ENCODE peak calls at places on chromosomes 1 and 21, in ten cellular contexts. One of them, this sample, is unnamed.
A peak's percentile ranks its signal among the peaks of the same experiment; 100 is the strongest.

GRCh38 chr1:25462732-25463131 is 32.0 kb downstream of the MACO1 start:
- DNase-seq in HCT116: no peak
- DNase-seq in sciatic nerve: no peak
- DNase-seq in ELR: no peak
- DNase-seq in activated CD8-positive, alpha-beta memory T cell treated with anti-CD3 and anti-CD28 coated beads for 48 hours: no peak
- DNase-seq in dorsolateral prefrontal cortex: no peak
- DNase-seq in neuronal stem cell: no peak
- DNase-seq in prostate gland: no peak
- DNase-seq in activated T-helper 1 cell treated with Interleukin-2 at 50 U/mL for 16 hours: no peak
- DNase-seq in mucosa of gallbladder: no peak
- DNase-seq in this sample: no peak

GRCh38 chr1:227318852-227319607 is 738 bp upstream of the CDC42BPA start:
- DNase-seq in HCT116: no peak
- DNase-seq in sciatic nerve: peak; percentile 64
- DNase-seq in ELR: peak; percentile 64
- DNase-seq in activated CD8-positive, alpha-beta memory T cell treated with anti-CD3 and anti-CD28 coated beads for 48 hours: no peak
- DNase-seq in dorsolateral prefrontal cortex: peak; percentile 81
- DNase-seq in neuronal stem cell: peak; percentile 64
- DNase-seq in prostate gland: peak; percentile 63
- DNase-seq in activated T-helper 1 cell treated with Interleukin-2 at 50 U/mL for 16 hours: no peak
- DNase-seq in mucosa of gallbladder: peak; percentile 37
- DNase-seq in this sample: peak; percentile 33

GRCh38 chr1:234823191-234824176 is 213.5 kb upstream of the IRF2BP2 start:
- DNase-seq in HCT116: no peak
- DNase-seq in sciatic nerve: no peak
- DNase-seq in ELR: no peak
- DNase-seq in activated CD8-positive, alpha-beta memory T cell treated with anti-CD3 and anti-CD28 coated beads for 48 hours: no peak
- DNase-seq in dorsolateral prefrontal cortex: no peak
- DNase-seq in neuronal stem cell: no peak
- DNase-seq in prostate gland: no peak
- DNase-seq in activated T-helper 1 cell treated with Interleukin-2 at 50 U/mL for 16 hours: no peak
- DNase-seq in mucosa of gallbladder: no peak
- DNase-seq in this sample: no peak

GRCh38 chr1:26280333-26281042 is 602 bp downstream of the SH3BGRL3 start:
- DNase-seq in HCT116: no peak
- DNase-seq in sciatic nerve: no peak
- DNase-seq in ELR: peak; percentile 80
- DNase-seq in activated CD8-positive, alpha-beta memory T cell treated with anti-CD3 and anti-CD28 coated beads for 48 hours: no peak
- DNase-seq in dorsolateral prefrontal cortex: no peak
- DNase-seq in neuronal stem cell: no peak
- DNase-seq in prostate gland: peak; percentile 24
- DNase-seq in activated T-helper 1 cell treated with Interleukin-2 at 50 U/mL for 16 hours: no peak
- DNase-seq in mucosa of gallbladder: no peak
- DNase-seq in this sample: peak; percentile 74

GRCh38 chr21:44413566-44414290 is 41.6 kb upstream of the LRRC3 start:
- DNase-seq in HCT116: no peak
- DNase-seq in sciatic nerve: peak; percentile 45
- DNase-seq in ELR: no peak
- DNase-seq in activated CD8-positive, alpha-beta memory T cell treated with anti-CD3 and anti-CD28 coated beads for 48 hours: no peak
- DNase-seq in dorsolateral prefrontal cortex: no peak
- DNase-seq in neuronal stem cell: no peak
- DNase-seq in prostate gland: no peak
- DNase-seq in activated T-helper 1 cell treated with Interleukin-2 at 50 U/mL for 16 hours: no peak
- DNase-seq in mucosa of gallbladder: no peak
- DNase-seq in this sample: no peak

GRCh38 chr1:231395051-231395995 is 26.8 kb downstream of the EGLN1 start:
- DNase-seq in HCT116: peak; percentile 79
- DNase-seq in sciatic nerve: no peak
- DNase-seq in ELR: peak; percentile 96
- DNase-seq in activated CD8-positive, alpha-beta memory T cell treated with anti-CD3 and anti-CD28 coated beads for 48 hours: no peak
- DNase-seq in dorsolateral prefrontal cortex: no peak
- DNase-seq in neuronal stem cell: no peak
- DNase-seq in prostate gland: no peak
- DNase-seq in activated T-helper 1 cell treated with Interleukin-2 at 50 U/mL for 16 hours: no peak
- DNase-seq in mucosa of gallbladder: no peak
- DNase-seq in this sample: peak; percentile 84

GRCh38 chr1:42913426-42914091 is 45.1 kb downstream of the SLC2A1 start:
- DNase-seq in HCT116: peak; percentile 78
- DNase-seq in sciatic nerve: no peak
- DNase-seq in ELR: peak; percentile 84
- DNase-seq in activated CD8-positive, alpha-beta memory T cell treated with anti-CD3 and anti-CD28 coated beads for 48 hours: no peak
- DNase-seq in dorsolateral prefrontal cortex: no peak
- DNase-seq in neuronal stem cell: peak; percentile 53
- DNase-seq in prostate gland: peak; percentile 61
- DNase-seq in activated T-helper 1 cell treated with Interleukin-2 at 50 U/mL for 16 hours: no peak
- DNase-seq in mucosa of gallbladder: peak; percentile 78
- DNase-seq in this sample: peak; percentile 76

GRCh38 chr1:195981448-195982139 is 626.6 kb downstream of the KCNT2 start:
- DNase-seq in HCT116: no peak
- DNase-seq in sciatic nerve: no peak
- DNase-seq in ELR: peak; percentile 50
- DNase-seq in activated CD8-positive, alpha-beta memory T cell treated with anti-CD3 and anti-CD28 coated beads for 48 hours: no peak
- DNase-seq in dorsolateral prefrontal cortex: no peak
- DNase-seq in neuronal stem cell: no peak
- DNase-seq in prostate gland: no peak
- DNase-seq in activated T-helper 1 cell treated with Interleukin-2 at 50 U/mL for 16 hours: no peak
- DNase-seq in mucosa of gallbladder: no peak
- DNase-seq in this sample: no peak

GRCh38 chr21:43278359-43278758 is 109.6 kb downstream of the CRYAA start:
- DNase-seq in HCT116: no peak
- DNase-seq in sciatic nerve: no peak
- DNase-seq in ELR: no peak
- DNase-seq in activated CD8-positive, alpha-beta memory T cell treated with anti-CD3 and anti-CD28 coated beads for 48 hours: no peak
- DNase-seq in dorsolateral prefrontal cortex: no peak
- DNase-seq in neuronal stem cell: no peak
- DNase-seq in prostate gland: no peak
- DNase-seq in activated T-helper 1 cell treated with Interleukin-2 at 50 U/mL for 16 hours: no peak
- DNase-seq in mucosa of gallbladder: peak; percentile 34
- DNase-seq in this sample: no peak

GRCh38 chr1:162070094-162070748 is 730 bp downstream of the NOS1AP start:
- DNase-seq in HCT116: no peak
- DNase-seq in sciatic nerve: no peak
- DNase-seq in ELR: peak; percentile 14
- DNase-seq in activated CD8-positive, alpha-beta memory T cell treated with anti-CD3 and anti-CD28 coated beads for 48 hours: no peak
- DNase-seq in dorsolateral prefrontal cortex: no peak
- DNase-seq in neuronal stem cell: no peak
- DNase-seq in prostate gland: peak; percentile 40
- DNase-seq in activated T-helper 1 cell treated with Interleukin-2 at 50 U/mL for 16 hours: no peak
- DNase-seq in mucosa of gallbladder: peak; percentile 18
- DNase-seq in this sample: no peak

GRCh38 chr21:24594082-24594481 is 1013.2 kb downstream of the MRPL39 start:
- DNase-seq in HCT116: no peak
- DNase-seq in sciatic nerve: no peak
- DNase-seq in ELR: no peak
- DNase-seq in activated CD8-positive, alpha-beta memory T cell treated with anti-CD3 and anti-CD28 coated beads for 48 hours: no peak
- DNase-seq in dorsolateral prefrontal cortex: no peak
- DNase-seq in neuronal stem cell: no peak
- DNase-seq in prostate gland: no peak
- DNase-seq in activated T-helper 1 cell treated with Interleukin-2 at 50 U/mL for 16 hours: no peak
- DNase-seq in mucosa of gallbladder: no peak
- DNase-seq in this sample: no peak

GRCh38 chr1:211133393-211133840 is 531 bp downstream of the KCNH1 start:
- DNase-seq in HCT116: no peak
- DNase-seq in sciatic nerve: no peak
- DNase-seq in ELR: peak; percentile 32
- DNase-seq in activated CD8-positive, alpha-beta memory T cell treated with anti-CD3 and anti-CD28 coated beads for 48 hours: peak; percentile 8
- DNase-seq in dorsolateral prefrontal cortex: peak; percentile 47
- DNase-seq in neuronal stem cell: no peak
- DNase-seq in prostate gland: no peak
- DNase-seq in activated T-helper 1 cell treated with Interleukin-2 at 50 U/mL for 16 hours: no peak
- DNase-seq in mucosa of gallbladder: no peak
- DNase-seq in this sample: peak; percentile 56

GRCh38 chr1:45302505-45303331 is 24.0 kb upstream of the HPDL start:
- DNase-seq in HCT116: no peak
- DNase-seq in sciatic nerve: no peak
- DNase-seq in ELR: no peak
- DNase-seq in activated CD8-positive, alpha-beta memory T cell treated with anti-CD3 and anti-CD28 coated beads for 48 hours: no peak
- DNase-seq in dorsolateral prefrontal cortex: no peak
- DNase-seq in neuronal stem cell: no peak
- DNase-seq in prostate gland: no peak
- DNase-seq in activated T-helper 1 cell treated with Interleukin-2 at 50 U/mL for 16 hours: no peak
- DNase-seq in mucosa of gallbladder: no peak
- DNase-seq in this sample: no peak

GRCh38 chr1:160996195-160996594 is 24.8 kb downstream of the F11R start:
- DNase-seq in HCT116: peak; percentile 92
- DNase-seq in sciatic nerve: no peak
- DNase-seq in ELR: peak; percentile 94
- DNase-seq in activated CD8-positive, alpha-beta memory T cell treated with anti-CD3 and anti-CD28 coated beads for 48 hours: no peak
- DNase-seq in dorsolateral prefrontal cortex: no peak
- DNase-seq in neuronal stem cell: no peak
- DNase-seq in prostate gland: no peak
- DNase-seq in activated T-helper 1 cell treated with Interleukin-2 at 50 U/mL for 16 hours: no peak
- DNase-seq in mucosa of gallbladder: no peak
- DNase-seq in this sample: peak; percentile 67

GRCh38 chr1:89762801-89763648 is 57.8 kb upstream of the LRRC8D start:
- DNase-seq in HCT116: peak; percentile 28
- DNase-seq in sciatic nerve: peak; percentile 91
- DNase-seq in ELR: peak; percentile 87
- DNase-seq in activated CD8-positive, alpha-beta memory T cell treated with anti-CD3 and anti-CD28 coated beads for 48 hours: peak; percentile 71
- DNase-seq in dorsolateral prefrontal cortex: peak; percentile 86
- DNase-seq in neuronal stem cell: peak; percentile 86
- DNase-seq in prostate gland: peak; percentile 74
- DNase-seq in activated T-helper 1 cell treated with Interleukin-2 at 50 U/mL for 16 hours: peak; percentile 77
- DNase-seq in mucosa of gallbladder: peak; percentile 84
- DNase-seq in this sample: peak; percentile 64

GRCh38 chr1:213474054-213474453 is 423.0 kb downstream of the RPS6KC1 start:
- DNase-seq in HCT116: no peak
- DNase-seq in sciatic nerve: no peak
- DNase-seq in ELR: no peak
- DNase-seq in activated CD8-positive, alpha-beta memory T cell treated with anti-CD3 and anti-CD28 coated beads for 48 hours: no peak
- DNase-seq in dorsolateral prefrontal cortex: no peak
- DNase-seq in neuronal stem cell: no peak
- DNase-seq in prostate gland: no peak
- DNase-seq in activated T-helper 1 cell treated with Interleukin-2 at 50 U/mL for 16 hours: no peak
- DNase-seq in mucosa of gallbladder: no peak
- DNase-seq in this sample: no peak

GRCh38 chr1:158945061-158945460 is 13.7 kb downstream of the PYHIN1 start:
- DNase-seq in HCT116: no peak
- DNase-seq in sciatic nerve: no peak
- DNase-seq in ELR: peak; percentile 4
- DNase-seq in activated CD8-positive, alpha-beta memory T cell treated with anti-CD3 and anti-CD28 coated beads for 48 hours: no peak
- DNase-seq in dorsolateral prefrontal cortex: no peak
- DNase-seq in neuronal stem cell: no peak
- DNase-seq in prostate gland: no peak
- DNase-seq in activated T-helper 1 cell treated with Interleukin-2 at 50 U/mL for 16 hours: no peak
- DNase-seq in mucosa of gallbladder: no peak
- DNase-seq in this sample: no peak

GRCh38 chr21:27248791-27249190 is 281.9 kb upstream of the ADAMTS5 start:
- DNase-seq in HCT116: no peak
- DNase-seq in sciatic nerve: no peak
- DNase-seq in ELR: no peak
- DNase-seq in activated CD8-positive, alpha-beta memory T cell treated with anti-CD3 and anti-CD28 coated beads for 48 hours: no peak
- DNase-seq in dorsolateral prefrontal cortex: no peak
- DNase-seq in neuronal stem cell: no peak
- DNase-seq in prostate gland: no peak
- DNase-seq in activated T-helper 1 cell treated with Interleukin-2 at 50 U/mL for 16 hours: no peak
- DNase-seq in mucosa of gallbladder: no peak
- DNase-seq in this sample: peak; percentile 56

GRCh38 chr1:58815680-58816071 is 31.8 kb upstream of the JUN start:
- DNase-seq in HCT116: no peak
- DNase-seq in sciatic nerve: no peak
- DNase-seq in ELR: peak; percentile 50
- DNase-seq in activated CD8-positive, alpha-beta memory T cell treated with anti-CD3 and anti-CD28 coated beads for 48 hours: no peak
- DNase-seq in dorsolateral prefrontal cortex: no peak
- DNase-seq in neuronal stem cell: no peak
- DNase-seq in prostate gland: peak; percentile 30
- DNase-seq in activated T-helper 1 cell treated with Interleukin-2 at 50 U/mL for 16 hours: no peak
- DNase-seq in mucosa of gallbladder: no peak
- DNase-seq in this sample: no peak

GRCh38 chr1:47693115-47693514 is 255.3 kb downstream of the FOXD2 start:
- DNase-seq in HCT116: no peak
- DNase-seq in sciatic nerve: peak; percentile 36
- DNase-seq in ELR: no peak
- DNase-seq in activated CD8-positive, alpha-beta memory T cell treated with anti-CD3 and anti-CD28 coated beads for 48 hours: no peak
- DNase-seq in dorsolateral prefrontal cortex: no peak
- DNase-seq in neuronal stem cell: no peak
- DNase-seq in prostate gland: no peak
- DNase-seq in activated T-helper 1 cell treated with Interleukin-2 at 50 U/mL for 16 hours: no peak
- DNase-seq in mucosa of gallbladder: no peak
- DNase-seq in this sample: no peak

GRCh38 chr21:14482165-14482564 is 64.0 kb downstream of the SAMSN1 start:
- DNase-seq in HCT116: no peak
- DNase-seq in sciatic nerve: no peak
- DNase-seq in ELR: no peak
- DNase-seq in activated CD8-positive, alpha-beta memory T cell treated with anti-CD3 and anti-CD28 coated beads for 48 hours: no peak
- DNase-seq in dorsolateral prefrontal cortex: no peak
- DNase-seq in neuronal stem cell: no peak
- DNase-seq in prostate gland: no peak
- DNase-seq in activated T-helper 1 cell treated with Interleukin-2 at 50 U/mL for 16 hours: no peak
- DNase-seq in mucosa of gallbladder: no peak
- DNase-seq in this sample: no peak

GRCh38 chr1:215476541-215476940 is 90.6 kb upstream of the KCTD3 start:
- DNase-seq in HCT116: no peak
- DNase-seq in sciatic nerve: no peak
- DNase-seq in ELR: peak; percentile 54
- DNase-seq in activated CD8-positive, alpha-beta memory T cell treated with anti-CD3 and anti-CD28 coated beads for 48 hours: no peak
- DNase-seq in dorsolateral prefrontal cortex: no peak
- DNase-seq in neuronal stem cell: no peak
- DNase-seq in prostate gland: no peak
- DNase-seq in activated T-helper 1 cell treated with Interleukin-2 at 50 U/mL for 16 hours: no peak
- DNase-seq in mucosa of gallbladder: no peak
- DNase-seq in this sample: peak; percentile 79

GRCh38 chr1:169348356-169349036 is 19.1 kb downstream of the NME7 start:
- DNase-seq in HCT116: peak; percentile 57
- DNase-seq in sciatic nerve: no peak
- DNase-seq in ELR: peak; percentile 72
- DNase-seq in activated CD8-positive, alpha-beta memory T cell treated with anti-CD3 and anti-CD28 coated beads for 48 hours: no peak
- DNase-seq in dorsolateral prefrontal cortex: no peak
- DNase-seq in neuronal stem cell: peak; percentile 45
- DNase-seq in prostate gland: peak; percentile 12
- DNase-seq in activated T-helper 1 cell treated with Interleukin-2 at 50 U/mL for 16 hours: no peak
- DNase-seq in mucosa of gallbladder: peak; percentile 46
- DNase-seq in this sample: peak; percentile 54

GRCh38 chr1:5887436-5888290 is 104.6 kb downstream of the NPHP4 start:
- DNase-seq in HCT116: no peak
- DNase-seq in sciatic nerve: no peak
- DNase-seq in ELR: no peak
- DNase-seq in activated CD8-positive, alpha-beta memory T cell treated with anti-CD3 and anti-CD28 coated beads for 48 hours: no peak
- DNase-seq in dorsolateral prefrontal cortex: no peak
- DNase-seq in neuronal stem cell: no peak
- DNase-seq in prostate gland: no peak
- DNase-seq in activated T-helper 1 cell treated with Interleukin-2 at 50 U/mL for 16 hours: no peak
- DNase-seq in mucosa of gallbladder: no peak
- DNase-seq in this sample: no peak

GRCh38 chr1:236156512-236157208 is 14.3 kb downstream of the GPR137B start:
- DNase-seq in HCT116: no peak
- DNase-seq in sciatic nerve: no peak
- DNase-seq in ELR: no peak
- DNase-seq in activated CD8-positive, alpha-beta memory T cell treated with anti-CD3 and anti-CD28 coated beads for 48 hours: no peak
- DNase-seq in dorsolateral prefrontal cortex: no peak
- DNase-seq in neuronal stem cell: no peak
- DNase-seq in prostate gland: no peak
- DNase-seq in activated T-helper 1 cell treated with Interleukin-2 at 50 U/mL for 16 hours: no peak
- DNase-seq in mucosa of gallbladder: no peak
- DNase-seq in this sample: no peak